ENCODE peak calls at places on chromosomes 4 and X, in six cellular contexts. One of them, this sample, is unnamed.
A peak's percentile ranks its signal among the peaks of the same experiment; 100 is the strongest.

GRCh38 chr4:152106781-152107321 is 346.0 kb upstream of the GATB start:
- DNase-seq in transverse colon: no peak
- DNase-seq in heart left ventricle: no peak
- DNase-seq in A549: peak; percentile 34
- DNase-seq in IMR-90: no peak
- DNase-seq in hepatocyte: no peak
- DNase-seq in this sample: no peak

GRCh38 chr4:88743696-88744095 is 46.1 kb upstream of the NAP1L5 start:
- DNase-seq in transverse colon: no peak
- DNase-seq in heart left ventricle: no peak
- DNase-seq in A549: no peak
- DNase-seq in IMR-90: peak; percentile 94
- DNase-seq in hepatocyte: no peak
- DNase-seq in this sample: no peak

GRCh38 chr4:76147454-76148141 is 599 bp downstream of the NUP54 start:
- DNase-seq in transverse colon: peak; percentile 60
- DNase-seq in heart left ventricle: no peak
- DNase-seq in A549: peak; percentile 80
- DNase-seq in IMR-90: peak; percentile 75
- DNase-seq in hepatocyte: peak; percentile 84
- DNase-seq in this sample: peak; percentile 87

GRCh38 chr4:78534286-78534955 is 17.1 kb upstream of the ANXA3 start:
- DNase-seq in transverse colon: no peak
- DNase-seq in heart left ventricle: no peak
- DNase-seq in A549: no peak
- DNase-seq in IMR-90: peak; percentile 28
- DNase-seq in hepatocyte: no peak
- DNase-seq in this sample: no peak

GRCh38 chr4:39335566-39335965 is 30.6 kb downstream of the RFC1 start:
- DNase-seq in transverse colon: no peak
- DNase-seq in heart left ventricle: no peak
- DNase-seq in A549: no peak
- DNase-seq in IMR-90: no peak
- DNase-seq in hepatocyte: no peak
- DNase-seq in this sample: no peak

GRCh38 chrX:109966246-109966645 is 36.7 kb upstream of the TMEM164 start:
- DNase-seq in transverse colon: no peak
- DNase-seq in heart left ventricle: no peak
- DNase-seq in A549: peak; percentile 3
- DNase-seq in IMR-90: no peak
- DNase-seq in hepatocyte: no peak
- DNase-seq in this sample: peak; percentile 16

GRCh38 chr4:87853108-87853507 is 20.3 kb downstream of the MEPE start:
- DNase-seq in transverse colon: no peak
- DNase-seq in heart left ventricle: no peak
- DNase-seq in A549: peak; percentile 42
- DNase-seq in IMR-90: peak; percentile 51
- DNase-seq in hepatocyte: peak; percentile 62
- DNase-seq in this sample: peak; percentile 36

GRCh38 chrX:19059063-19059462 is 63.2 kb downstream of the ADGRG2 start:
- DNase-seq in transverse colon: no peak
- DNase-seq in heart left ventricle: no peak
- DNase-seq in A549: no peak
- DNase-seq in IMR-90: no peak
- DNase-seq in hepatocyte: no peak
- DNase-seq in this sample: no peak

GRCh38 chr4:23516719-23517118 is 373.1 kb downstream of the PPARGC1A start:
- DNase-seq in transverse colon: no peak
- DNase-seq in heart left ventricle: no peak
- DNase-seq in A549: no peak
- DNase-seq in IMR-90: no peak
- DNase-seq in hepatocyte: no peak
- DNase-seq in this sample: no peak

GRCh38 chrX:12701625-12702024 is 89.6 kb upstream of the PRPS2 start:
- DNase-seq in transverse colon: peak; percentile 42
- DNase-seq in heart left ventricle: no peak
- DNase-seq in A549: peak; percentile 83
- DNase-seq in IMR-90: peak; percentile 68
- DNase-seq in hepatocyte: peak; percentile 79
- DNase-seq in this sample: peak; percentile 48

GRCh38 chr4:174357321-174357720 is 73.6 kb downstream of the CEP44 start:
- DNase-seq in transverse colon: no peak
- DNase-seq in heart left ventricle: no peak
- DNase-seq in A549: no peak
- DNase-seq in IMR-90: no peak
- DNase-seq in hepatocyte: no peak
- DNase-seq in this sample: no peak

GRCh38 chr4:104491396-104491821 is 3.3 kb downstream of the CXXC4 start:
- DNase-seq in transverse colon: peak; percentile 47
- DNase-seq in heart left ventricle: peak; percentile 72
- DNase-seq in A549: peak; percentile 37
- DNase-seq in IMR-90: no peak
- DNase-seq in hepatocyte: peak; percentile 74
- DNase-seq in this sample: peak; percentile 13

GRCh38 chr4:48033825-48034413 is 17.3 kb downstream of the NIPAL1 start:
- DNase-seq in transverse colon: peak; percentile 57
- DNase-seq in heart left ventricle: no peak
- DNase-seq in A549: peak; percentile 18
- DNase-seq in IMR-90: peak; percentile 3
- DNase-seq in hepatocyte: peak; percentile 31
- DNase-seq in this sample: peak; percentile 36

GRCh38 chr4:41028392-41029076 is 185.8 kb downstream of the APBB2 start:
- DNase-seq in transverse colon: no peak
- DNase-seq in heart left ventricle: no peak
- DNase-seq in A549: no peak
- DNase-seq in IMR-90: peak; percentile 67
- DNase-seq in hepatocyte: peak; percentile 6
- DNase-seq in this sample: no peak

GRCh38 chr4:51885371-51885770 is 42.4 kb downstream of the DCUN1D4 start:
- DNase-seq in transverse colon: no peak
- DNase-seq in heart left ventricle: no peak
- DNase-seq in A549: peak; percentile 19
- DNase-seq in IMR-90: peak; percentile 28
- DNase-seq in hepatocyte: peak; percentile 46
- DNase-seq in this sample: peak; percentile 23

GRCh38 chrX:123475068-123475724 is 257.7 kb downstream of the THOC2 start:
- DNase-seq in transverse colon: no peak
- DNase-seq in heart left ventricle: no peak
- DNase-seq in A549: peak; percentile 2
- DNase-seq in IMR-90: no peak
- DNase-seq in hepatocyte: no peak
- DNase-seq in this sample: no peak

GRCh38 chr4:145155268-145155870 is 25.0 kb downstream of the OTUD4 start:
- DNase-seq in transverse colon: no peak
- DNase-seq in heart left ventricle: no peak
- DNase-seq in A549: no peak
- DNase-seq in IMR-90: no peak
- DNase-seq in hepatocyte: no peak
- DNase-seq in this sample: no peak

GRCh38 chr4:133668061-133668851 is 519.2 kb downstream of the PCDH10 start:
- DNase-seq in transverse colon: no peak
- DNase-seq in heart left ventricle: no peak
- DNase-seq in A549: no peak
- DNase-seq in IMR-90: no peak
- DNase-seq in hepatocyte: peak; percentile 27
- DNase-seq in this sample: no peak

GRCh38 chr4:53900275-53900649 is 164.1 kb downstream of the CHIC2 start:
- DNase-seq in transverse colon: no peak
- DNase-seq in heart left ventricle: no peak
- DNase-seq in A549: no peak
- DNase-seq in IMR-90: no peak
- DNase-seq in hepatocyte: no peak
- DNase-seq in this sample: no peak
- H3K27ac ChIP-seq in transverse colon: peak overlapping the region; percentile 39
- H3K27ac ChIP-seq in heart left ventricle: no peak overlapping the region
- H3K27ac ChIP-seq in A549: no peak overlapping the region
- H3K27ac ChIP-seq in IMR-90: peak overlapping the region; percentile 93
- H3K27ac ChIP-seq in hepatocyte: peak overlapping the region; percentile 77
- H3K27ac ChIP-seq in this sample: no peak overlapping the region

DNA sequence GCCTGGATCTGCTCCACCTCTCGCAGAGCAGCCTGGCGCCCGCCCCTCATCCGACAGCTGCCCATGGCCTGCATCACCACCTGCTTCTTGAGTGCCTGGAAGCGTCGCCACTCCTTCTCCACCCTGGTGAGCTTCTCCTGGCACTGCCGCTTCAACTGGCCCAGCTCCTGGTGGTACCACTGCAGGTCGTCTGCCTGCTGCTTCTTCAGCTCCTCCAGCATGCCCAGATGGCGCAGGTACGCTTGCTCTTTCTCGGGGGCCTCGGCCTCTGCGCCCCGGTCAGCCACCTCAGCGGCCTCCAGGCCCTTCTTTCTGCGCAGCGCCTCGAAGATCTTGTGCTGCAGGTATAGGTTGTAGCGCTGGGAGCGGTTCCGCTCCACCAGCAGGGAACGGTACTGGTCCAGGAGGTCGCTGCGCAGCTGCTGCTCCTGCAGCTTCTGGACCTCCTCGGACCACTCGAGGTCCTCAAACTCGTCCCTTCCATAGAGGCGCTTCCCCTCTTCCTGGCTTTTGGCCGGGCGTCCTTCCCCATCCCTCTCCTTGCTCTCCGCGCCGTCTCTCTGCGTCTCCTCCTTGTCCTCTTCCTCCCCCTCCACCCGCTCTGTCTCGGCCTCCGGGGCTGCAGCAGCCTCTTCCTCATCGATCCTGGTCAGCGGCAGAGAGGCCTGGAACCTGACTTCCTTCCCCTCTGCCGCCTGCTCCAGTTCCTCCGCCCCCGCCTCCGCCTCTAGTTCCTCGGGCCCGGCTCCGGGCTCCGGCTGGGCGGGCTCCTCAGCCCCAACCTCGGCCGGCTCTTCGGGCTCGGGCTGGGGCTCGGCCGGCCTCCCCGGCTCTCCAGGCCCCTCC is 1.1 kb upstream of the TADA2B start:
- DNase-seq in transverse colon: peak; percentile 58
- DNase-seq in heart left ventricle: peak; percentile 87
- DNase-seq in A549: no peak
- DNase-seq in IMR-90: peak; percentile 55
- DNase-seq in hepatocyte: peak; percentile 75
- DNase-seq in this sample: peak; percentile 43
- TF ChIP-seq CTCF in transverse colon: no peak
- TF ChIP-seq CTCF in heart left ventricle: no peak
- TF ChIP-seq CTCF in A549: no peak
- TF ChIP-seq CTCF in IMR-90: no peak
- TF ChIP-seq CTCF in hepatocyte: no peak
- TF ChIP-seq CTCF in this sample: no peak

DNA sequence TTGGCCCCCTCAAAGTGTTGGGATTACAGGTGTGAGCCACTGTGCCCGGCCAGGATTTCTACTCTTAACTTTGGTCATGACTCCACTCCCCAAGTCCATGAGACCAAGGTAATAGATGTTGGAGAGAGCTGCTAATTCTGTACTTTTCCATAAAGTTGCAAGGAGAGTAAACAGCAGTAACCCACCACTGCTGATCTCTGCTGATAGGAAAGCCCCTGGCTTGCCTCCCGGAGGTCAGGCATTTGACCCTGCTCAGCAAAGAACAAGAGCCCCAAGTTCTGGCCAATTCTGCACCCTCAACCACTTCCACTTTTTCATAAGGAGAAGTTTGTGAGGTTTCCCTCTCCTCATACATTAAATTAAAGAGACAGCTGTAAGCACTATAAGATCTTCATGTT is 143.0 kb downstream of the RASL11B start:
- DNase-seq in transverse colon: no peak
- DNase-seq in heart left ventricle: no peak
- DNase-seq in A549: no peak
- DNase-seq in IMR-90: no peak
- DNase-seq in hepatocyte: no peak
- DNase-seq in this sample: no peak
- H3K27ac ChIP-seq in transverse colon: no peak overlapping the region
- H3K27ac ChIP-seq in heart left ventricle: no peak overlapping the region
- H3K27ac ChIP-seq in A549: no peak overlapping the region
- H3K27ac ChIP-seq in IMR-90: no peak overlapping the region
- H3K27ac ChIP-seq in hepatocyte: no peak overlapping the region
- H3K27ac ChIP-seq in this sample: no peak overlapping the region

GRCh38 chr4:42519803-42520417 is 122.6 kb downstream of the SHISA3 start:
- DNase-seq in transverse colon: peak; percentile 18
- DNase-seq in heart left ventricle: no peak
- DNase-seq in A549: peak; percentile 34
- DNase-seq in IMR-90: peak; percentile 48
- DNase-seq in hepatocyte: peak; percentile 76
- DNase-seq in this sample: peak; percentile 26
- TF ChIP-seq CTCF in transverse colon: peak; percentile 54
- TF ChIP-seq CTCF in heart left ventricle: peak; percentile 79
- TF ChIP-seq CTCF in A549: peak; percentile 61
- TF ChIP-seq CTCF in IMR-90: peak; percentile 66
- TF ChIP-seq CTCF in hepatocyte: peak; percentile 80
- TF ChIP-seq CTCF in this sample: peak; percentile 64